ENCODE peak calls at places on chromosomes 4 and X, in eight cellular contexts. R is left colon, X is heart right ventricle, V is caudate nucleus, C is renal cortical epithelial cell, N is lower lobe of right lung, B is AG08396, P is WTC11. H is an unnamed sample.
A peak's percentile ranks its signal among the peaks of the same experiment; 100 is the strongest.

GRCh38 chr4:88341227-88342192 is 37.1 kb upstream of the HERC6 start:
- DNase-seq in R (no peak), X (peak; percentile 61), V (no peak), C (peak; percentile 92), N (no peak), B (peak; percentile 81), P (no peak), H (peak; percentile 40)

GRCh38 chr4:147367841-147368385 is 113.0 kb upstream of the EDNRA start:
- DNase-seq in R (no peak), X (no peak), V (no peak), C (peak; percentile 54), N (no peak), B (no peak), P (no peak), H (no peak)

GRCh38 chr4:108144451-108144850 is 24.3 kb downstream of the LEF1 start:
- DNase-seq in R (no peak), X (no peak), V (no peak), C (no peak), N (no peak), B (no peak), P (no peak), H (no peak)

GRCh38 chr4:170591076-170591475 is 501.3 kb upstream of the AADAT start:
- DNase-seq in R (no peak), X (no peak), V (no peak), C (no peak), N (no peak), B (no peak), P (no peak), H (no peak)

GRCh38 chr4:98778206-98778605 is 119.8 kb upstream of the TSPAN5 start:
- DNase-seq in R (no peak), X (no peak), V (no peak), C (peak; percentile 86), N (no peak), B (peak; percentile 53), P (no peak), H (no peak)

GRCh38 chr4:37453004-37453360 is 208.4 kb downstream of the NWD2 start:
- DNase-seq in R (peak; percentile 69), X (peak; percentile 35), V (peak; percentile 30), C (peak; percentile 91), N (no peak), B (peak; percentile 36), P (peak; percentile 45), H (no peak)

GRCh38 chrX:149962859-149963757 is 24.8 kb upstream of the EOLA2 start:
- DNase-seq in R (peak; percentile 34), X (peak; percentile 42), V (peak; percentile 0), C (peak; percentile 43), N (no peak), B (peak; percentile 63), P (peak; percentile 24), H (no peak)

GRCh38 chr4:186032259-186032658 is 36.7 kb upstream of the TLR3 start:
- DNase-seq in R (no peak), X (no peak), V (no peak), C (no peak), N (no peak), B (no peak), P (no peak), H (no peak)

GRCh38 chr4:67393699-67394281 is 151.5 kb downstream of the CENPC start:
- DNase-seq in R (no peak), X (no peak), V (no peak), C (peak; percentile 34), N (no peak), B (peak; percentile 20), P (no peak), H (no peak)

GRCh38 chr4:18203936-18204335 is 182.4 kb upstream of the LCORL start:
- DNase-seq in R (no peak), X (no peak), V (no peak), C (no peak), N (no peak), B (no peak), P (no peak), H (no peak)

H was measured in Right ventricle myocardium superior.